ENCODE peak calls at places on chromosome 13, in seven cellular contexts. C is cardiac fibroblast, N is omental fat pad, H is Calu3, X is GM23338, V is lower lobe of right lung, P is SK-N-SH. R is an unnamed sample.

GRCh38 chr13:27016871-27017270 is 154.7 kb downstream of the USP12 start:
- DNase-seq in C (no peak), N (no peak), H (no peak), X (no peak), V (no peak), P (no peak), R (no peak)

GRCh38 chr13:52809310-52809769 is 39.1 kb downstream of the PCDH8 start:
- DNase-seq in C (peak), N (no peak), H (peak), X (peak), V (peak), P (peak), R (no peak)

GRCh38 chr13:97030705-97031452 is 36.6 kb upstream of the OXGR1 start:
- DNase-seq in C (peak), N (no peak), H (no peak), X (peak), V (no peak), P (peak), R (no peak)

GRCh38 chr13:110341445-110342247 is 34.6 kb downstream of the COL4A2 start:
- DNase-seq in C (peak), N (no peak), H (no peak), X (no peak), V (no peak), P (peak), R (no peak)

GRCh38 chr13:112487127-112487517 is 100.8 kb downstream of the TUBGCP3 start:
- DNase-seq in C (no peak), N (no peak), H (no peak), X (no peak), V (no peak), P (no peak), R (no peak)

GRCh38 chr13:72284791-72285190 is 417.8 kb upstream of the DACH1 start:
- DNase-seq in C (no peak), N (no peak), H (no peak), X (no peak), V (no peak), P (no peak), R (no peak)

GRCh38 chr13:31060655-31061054 is 101.0 kb downstream of the HSPH1 start:
- DNase-seq in C (no peak), N (no peak), H (no peak), X (no peak), V (no peak), P (no peak), R (no peak)

GRCh38 chr13:112990783-112991182 is 21.8 kb downstream of the MCF2L start:
- DNase-seq in C (no peak), N (no peak), H (peak), X (peak), V (no peak), P (peak), R (no peak)

GRCh38 chr13:51432576-51432975 is 20.3 kb downstream of the INTS6 start:
- DNase-seq in C (no peak), N (no peak), H (no peak), X (peak), V (no peak), P (no peak), R (no peak)

GRCh38 chr13:51437550-51438127 is 15.2 kb downstream of the INTS6 start:
- DNase-seq in C (no peak), N (no peak), H (no peak), X (no peak), V (no peak), P (no peak), R (no peak)

DNA sequence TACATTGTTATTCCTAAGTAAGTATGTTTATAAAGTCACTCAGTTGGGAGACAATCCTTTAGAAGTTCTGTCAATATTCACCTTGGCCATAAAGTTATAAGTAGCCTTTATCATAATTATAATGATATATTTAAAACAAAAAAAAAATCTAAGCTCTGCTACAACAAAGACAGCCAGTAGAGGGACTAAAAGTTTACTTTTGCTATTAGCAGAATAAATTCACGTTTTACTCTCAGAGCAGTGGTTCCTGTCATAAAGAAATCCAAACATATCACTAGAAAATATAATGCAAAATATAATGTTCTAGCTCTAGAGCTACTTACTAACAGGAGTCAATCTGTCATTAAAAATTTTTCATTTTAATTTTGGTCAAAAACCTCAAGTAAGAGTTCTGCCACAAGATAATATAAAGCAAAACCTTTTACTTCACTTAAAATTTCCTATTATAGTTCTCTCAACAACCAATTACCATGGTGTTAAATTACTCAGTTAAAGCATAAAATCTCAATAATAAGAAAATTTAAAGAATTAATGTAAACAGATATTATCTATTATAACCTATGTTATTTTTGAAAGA is 17.7 kb downstream of the INTS6 start:
- DNase-seq in C (peak), N (no peak), H (no peak), X (peak), V (no peak), P (peak), R (no peak)
- TF ChIP-seq CTCF in C (peak), N (no peak), H (no peak), X (no peak), V (peak), P (peak), R (peak)

GRCh38 chr13:84962849-84963248 is 836.4 kb downstream of the SLITRK6 start:
- DNase-seq in C (no peak), N (no peak), H (no peak), X (no peak), V (no peak), P (no peak), R (no peak)
- TF ChIP-seq CTCF in C (no peak), N (no peak), H (no peak), X (no peak), V (no peak), P (no peak), R (no peak)

DNA sequence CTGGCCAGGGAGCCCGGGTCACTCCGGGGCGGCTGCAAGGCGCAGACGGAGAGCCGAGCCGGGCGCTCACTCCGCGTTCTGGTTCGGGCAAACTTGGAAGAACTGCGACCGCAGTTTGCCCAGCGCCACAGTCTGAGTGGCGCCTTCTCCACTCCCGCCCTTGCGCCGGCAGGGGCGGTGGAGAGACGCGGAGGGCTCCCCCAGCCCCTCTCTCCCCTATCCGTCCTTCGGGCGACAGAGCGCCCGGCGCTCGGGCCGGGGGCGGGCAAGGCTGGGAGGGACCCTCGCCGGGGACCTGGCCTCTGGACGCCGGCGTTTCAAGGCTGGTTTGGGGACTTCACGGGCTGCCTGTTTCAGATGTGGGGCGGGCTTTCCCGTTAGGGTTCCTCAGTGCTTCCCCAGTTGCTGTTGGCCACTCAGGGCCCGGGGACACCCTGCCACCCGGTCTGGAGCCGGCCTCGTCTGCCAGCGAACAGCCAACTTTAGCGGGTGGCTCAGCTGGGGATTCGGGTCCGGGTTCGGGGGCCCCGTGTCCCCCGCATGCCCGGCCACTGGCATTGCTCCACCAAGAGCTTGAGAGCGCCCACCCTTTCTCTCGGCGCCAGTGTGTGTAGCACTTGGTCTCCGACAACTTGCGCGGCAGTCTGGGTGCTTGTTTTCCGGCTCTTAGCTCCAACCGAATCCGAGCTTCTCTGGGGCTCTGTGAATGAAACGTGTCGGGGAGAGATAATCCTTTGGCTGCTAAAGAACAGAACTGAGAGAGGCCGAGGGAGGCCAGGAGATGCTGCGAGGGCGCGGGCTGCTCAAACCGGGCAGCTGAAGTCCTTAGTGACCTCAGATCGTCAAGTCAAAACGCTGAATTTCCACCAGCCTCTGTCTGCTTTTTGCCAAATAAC is 1.5 kb downstream of the GPC6 start:
- DNase-seq in C (peak), N (no peak), H (no peak), X (peak), V (peak), P (peak), R (no peak)
- TF ChIP-seq CTCF in C (peak), N (no peak), H (no peak), X (peak), V (no peak), P (peak), R (no peak)

GRCh38 chr13:49791214-49791752 is 1.2 kb downstream of the KPNA3 start:
- DNase-seq in C (peak), N (no peak), H (no peak), X (peak), V (no peak), P (peak), R (no peak)
- TF ChIP-seq CTCF in C (no peak), N (no peak), H (no peak), X (peak), V (no peak), P (peak), R (no peak)

GRCh38 chr13:94952787-94953186 is 240.4 kb upstream of the SOX21 start:
- DNase-seq in C (no peak), N (no peak), H (no peak), X (no peak), V (no peak), P (no peak), R (no peak)

GRCh38 chr13:94947392-94947791 is 235.0 kb upstream of the SOX21 start:
- DNase-seq in C (no peak), N (no peak), H (no peak), X (no peak), V (no peak), P (no peak), R (no peak)

GRCh38 chr13:94947965-94948371 is 235.6 kb upstream of the SOX21 start:
- DNase-seq in C (no peak), N (no peak), H (no peak), X (peak), V (no peak), P (no peak), R (no peak)

GRCh38 chr13:94950303-94950702 is 238.0 kb upstream of the SOX21 start:
- DNase-seq in C (no peak), N (no peak), H (no peak), X (peak), V (no peak), P (peak), R (no peak)
- TF ChIP-seq CTCF in C (no peak), N (no peak), H (no peak), X (peak), V (peak), P (peak), R (no peak)